ENCODE peak calls at places on chromosomes 12 and 14, in six cellular contexts. N is B cell, P is glutamatergic neuron, X is astrocyte of the spinal cord, A is dorsolateral prefrontal cortex, K is left ventricle myocardium inferior. T is an unnamed sample.

GRCh38 chr14:64235652-64236640 is 58.2 kb downstream of the ESR2 start:
- DNase-seq in N (peak; percentile 90), P (no peak), X (no peak), A (no peak), K (no peak), T (no peak)

GRCh38 chr12:75747572-75747995 is 236.2 kb upstream of the KRR1 start:
- DNase-seq in N (no peak), P (no peak), X (peak; percentile 83), A (no peak), K (no peak), T (no peak)

GRCh38 chr12:6363330-6364036 is 11.9 kb downstream of the SCNN1A start:
- DNase-seq in N (peak; percentile 74), P (no peak), X (peak; percentile 47), A (no peak), K (peak; percentile 82), T (no peak)

GRCh38 chr12:33926095-33926494 is 96.2 kb upstream of the ALG10 start:
- DNase-seq in N (no peak), P (no peak), X (no peak), A (no peak), K (no peak), T (no peak)

GRCh38 chr14:35539969-35540368 is 6.0 kb downstream of the INSM2 start:
- DNase-seq in N (no peak), P (no peak), X (no peak), A (no peak), K (no peak), T (no peak)

GRCh38 chr12:104670439-104671406 is 214.0 kb downstream of the CHST11 start:
- DNase-seq in N (no peak), P (no peak), X (no peak), A (no peak), K (no peak), T (no peak)

GRCh38 chr12:68247785-68248184 is 5.6 kb downstream of the IL22 start:
- DNase-seq in N (no peak), P (no peak), X (no peak), A (no peak), K (no peak), T (no peak)

GRCh38 chr12:89421093-89421835 is 69.0 kb upstream of the DUSP6 start:
- DNase-seq in N (no peak), P (no peak), X (no peak), A (no peak), K (no peak), T (no peak)

GRCh38 chr14:81465507-81466228 is 65.5 kb upstream of the STON2 start:
- DNase-seq in N (no peak), P (no peak), X (no peak), A (no peak), K (no peak), T (no peak)

GRCh38 chr14:50488521-50488920 is 43.8 kb downstream of the MAP4K5 start:
- DNase-seq in N (no peak), P (no peak), X (no peak), A (no peak), K (no peak), T (no peak)

GRCh38 chr14:32077081-32078029 is at the start of gene ARHGAP5:
- DNase-seq in N (peak; percentile 89), P (peak; percentile 84), X (peak; percentile 54), A (peak; percentile 59), K (no peak), T (no peak)

GRCh38 chr12:9363145-9363544 is 154.9 kb upstream of the PZP start:
- DNase-seq in N (no peak), P (no peak), X (no peak), A (no peak), K (no peak), T (no peak)

GRCh38 chr12:5971194-5971850 is 26.3 kb upstream of the ANO2 start:
- DNase-seq in N (no peak), P (no peak), X (no peak), A (no peak), K (no peak), T (no peak)

GRCh38 chr14:54894995-54895394 is 7.6 kb downstream of the GCH1 start:
- DNase-seq in N (no peak), P (no peak), X (no peak), A (no peak), K (no peak), T (no peak)

GRCh38 chr14:102323102-102323501 is 3.6 kb downstream of the ZNF839 start:
- DNase-seq in N (peak; percentile 54), P (no peak), X (peak; percentile 69), A (peak; percentile 72), K (peak; percentile 39), T (peak; percentile 47)

GRCh38 chr12:53233671-53234091 is 1.7 kb upstream of the RARG start:
- DNase-seq in N (no peak), P (no peak), X (no peak), A (no peak), K (no peak), T (no peak)

GRCh38 chr14:36516719-36517241 is 3.3 kb downstream of the NKX2-1 start:
- DNase-seq in N (no peak), P (no peak), X (no peak), A (no peak), K (no peak), T (no peak)

GRCh38 chr14:75979071-75979571 is 2.7 kb downstream of the TGFB3 start:
- DNase-seq in N (peak; percentile 58), P (peak; percentile 66), X (peak; percentile 47), A (no peak), K (no peak), T (no peak)

GRCh38 chr12:47277972-47278448 is 198.3 kb upstream of the AMIGO2 start:
- DNase-seq in N (no peak), P (no peak), X (peak; percentile 91), A (no peak), K (no peak), T (no peak)

GRCh38 chr12:117155278-117156060 is 34.8 kb downstream of the FBXO21 start:
- DNase-seq in N (peak; percentile 71), P (peak; percentile 78), X (peak; percentile 37), A (no peak), K (peak; percentile 36), T (no peak)

GRCh38 chr12:42125372-42125767 is 19.3 kb downstream of the GXYLT1 start:
- DNase-seq in N (no peak), P (no peak), X (no peak), A (no peak), K (no peak), T (no peak)

DNA sequence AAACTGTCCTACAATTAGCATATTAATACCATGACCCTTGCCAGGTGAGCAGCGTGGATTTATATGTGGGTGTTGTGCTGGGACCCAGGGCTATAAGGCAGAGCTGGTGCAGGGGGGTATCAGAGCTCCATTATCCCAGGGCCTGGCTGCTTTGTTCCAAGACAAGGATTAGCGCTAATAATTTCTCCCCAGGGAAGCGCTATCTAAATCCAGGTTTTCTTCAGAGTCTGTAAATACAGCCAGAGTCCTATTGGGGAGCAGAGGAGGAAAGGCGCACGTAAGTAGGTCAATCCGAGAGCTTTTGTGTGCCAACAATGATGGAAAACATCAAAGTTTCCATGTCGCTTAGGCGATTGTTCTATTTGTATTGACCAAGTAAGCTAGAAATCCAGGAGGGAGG is 1009.7 kb downstream of the VRK1 start:
- DNase-seq in N (no peak), P (no peak), X (no peak), A (no peak), K (no peak), T (no peak)
- TF ChIP-seq CTCF in N (no peak), P (no peak), X (no peak), A (no peak), K (no peak), T (no peak)

GRCh38 chr14:104331871-104332605 is 193.7 kb downstream of the KIF26A start:
- DNase-seq in N (no peak), P (no peak), X (no peak), A (no peak), K (no peak), T (no peak)
- TF ChIP-seq CTCF in N (no peak), P (peak; percentile 28), X (no peak), A (no peak), K (no peak), T (no peak)

DNA sequence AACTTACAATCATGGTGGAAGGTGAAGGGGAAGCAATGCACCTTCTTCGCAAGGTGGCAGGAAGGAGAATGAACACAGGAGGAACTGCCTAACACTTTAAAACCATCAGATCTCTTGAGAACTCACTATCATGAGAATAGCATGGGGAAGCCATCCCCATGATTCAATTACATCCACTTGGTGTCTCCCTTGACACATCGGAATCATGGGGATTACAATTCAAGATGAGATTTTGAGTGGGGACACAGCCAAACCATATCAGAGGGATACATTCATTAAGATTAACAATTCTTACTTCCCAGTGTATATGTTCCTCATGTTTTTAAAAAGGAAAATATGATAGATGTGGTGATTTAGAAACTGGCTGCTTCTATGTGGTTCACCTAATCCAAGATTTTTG is 117.9 kb downstream of the PDE3A start:
- DNase-seq in N (no peak), P (no peak), X (peak; percentile 23), A (no peak), K (no peak), T (no peak)
- TF ChIP-seq CTCF in N (no peak), P (no peak), X (peak; percentile 12), A (peak; percentile 57), K (no peak), T (no peak)

DNA sequence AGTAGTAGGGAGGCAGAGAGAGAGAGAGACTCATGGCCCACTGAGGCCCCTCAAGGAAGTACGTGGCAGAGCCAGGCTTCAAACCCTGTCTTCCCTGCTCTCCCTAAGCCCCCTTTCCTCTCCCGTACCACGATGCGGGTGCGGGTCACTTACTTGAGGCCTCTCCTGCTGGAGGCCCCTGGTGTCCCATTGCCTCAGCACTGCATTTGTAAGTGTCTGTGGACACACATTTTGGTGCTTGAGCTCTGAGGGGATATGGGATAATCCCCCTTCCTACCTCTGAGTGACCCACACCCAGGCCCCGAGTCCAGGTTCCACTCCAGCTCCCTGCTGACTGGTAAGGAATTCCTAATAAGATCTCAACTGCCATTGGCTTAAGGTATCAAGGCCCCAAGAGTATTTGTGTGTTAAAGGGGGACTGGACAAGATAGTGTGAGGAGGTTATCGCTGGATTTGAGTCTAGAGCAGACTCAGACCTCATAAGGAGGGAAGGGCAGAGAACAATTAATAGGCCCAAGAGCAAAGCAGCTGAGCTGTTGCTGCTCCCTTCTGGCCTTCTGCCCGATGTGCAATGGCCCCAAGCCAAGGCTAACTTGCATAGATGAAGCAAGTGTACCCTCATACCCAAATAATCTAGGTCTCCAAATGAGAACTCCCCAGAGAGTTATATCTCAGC is 71.9 kb downstream of the CRACR2A start:
- DNase-seq in N (no peak), P (peak; percentile 50), X (peak; percentile 24), A (peak; percentile 31), K (peak; percentile 71), T (no peak)
- TF ChIP-seq CTCF in N (no peak), P (peak; percentile 16), X (peak; percentile 25), A (no peak), K (peak; percentile 49), T (no peak)

GRCh38 chr12:96710127-96710745 is 196.8 kb upstream of the NEDD1 start:
- DNase-seq in N (no peak), P (no peak), X (no peak), A (no peak), K (no peak), T (no peak)
- TF ChIP-seq CTCF in N (no peak), P (no peak), X (no peak), A (no peak), K (no peak), T (no peak)

T was measured in omental fat pad.